ENCODE peak calls at places on chromosomes 2 and 18, in four cellular contexts. F is fibroblast of mammary gland, H is AG04450, R is NCI-H2081. W is an unnamed sample.

GRCh38 chr2:42224422-42225067 is 55.4 kb downstream of the EML4 start:
- DNase-seq in H (no peak), F (no peak), R (peak; percentile 52), W (no peak)

GRCh38 chr18:55266981-55267380 is 307.7 kb upstream of the CCDC68 start:
- DNase-seq in H (no peak), F (peak; percentile 77), R (no peak), W (no peak)

GRCh38 chr2:233040571-233040970 is 8.1 kb downstream of the NEU2 start:
- DNase-seq in R (no peak), F (no peak), H (no peak), W (no peak)

GRCh38 chr2:16187517-16187887 is 247.2 kb downstream of the MYCN start:
- DNase-seq in R (no peak), H (no peak), F (no peak), W (no peak)

GRCh38 chr2:1731963-1732768 is 12.1 kb downstream of the PXDN start:
- DNase-seq in H (peak; percentile 93), F (peak; percentile 95), R (no peak), W (no peak)

GRCh38 chr2:101406867-101407266 is 19.6 kb upstream of the CREG2 start:
- DNase-seq in R (no peak), H (peak; percentile 83), F (peak; percentile 92), W (no peak)

GRCh38 chr2:218030409-218031195 is 27.8 kb upstream of the TNS1 start:
- DNase-seq in F (no peak), H (no peak), R (no peak), W (no peak)

GRCh38 chr2:86064006-86064405 is 41.7 kb downstream of the POLR1A start:
- DNase-seq in R (no peak), F (peak; percentile 36), H (no peak), W (no peak)

GRCh38 chr2:208006325-208006724 is 19.0 kb downstream of the PLEKHM3 start:
- DNase-seq in R (no peak), H (no peak), F (no peak), W (no peak)

GRCh38 chr2:109129356-109129920 is 433 bp downstream of the SH3RF3 start:
- DNase-seq in H (no peak), F (peak; percentile 19), R (peak; percentile 29), W (no peak)

GRCh38 chr2:64950226-64951160 is 38.7 kb upstream of the SLC1A4 start:
- DNase-seq in R (no peak), H (no peak), F (peak; percentile 45), W (no peak)

GRCh38 chr2:212845941-212846340 is 305.5 kb downstream of the IKZF2 start:
- DNase-seq in H (peak; percentile 27), R (no peak), F (peak; percentile 72), W (no peak)

GRCh38 chr18:11494093-11494492 is 115.3 kb upstream of the SLC35G4 start:
- DNase-seq in R (no peak), F (peak; percentile 21), H (no peak), W (no peak)

GRCh38 chr18:55732227-55733106 is 144.5 kb upstream of the TCF4 start:
- DNase-seq in F (peak; percentile 84), H (no peak), R (no peak), W (no peak)

GRCh38 chr2:118032169-118033013 is 18.5 kb upstream of the CCDC93 start:
- DNase-seq in H (no peak), F (peak; percentile 46), R (peak; percentile 18), W (no peak)

GRCh38 chr2:9144617-9145016 is 62.0 kb upstream of the ASAP2 start:
- DNase-seq in R (no peak), H (no peak), F (peak; percentile 27), W (no peak)

GRCh38 chr2:152012697-152013096 is 86.1 kb downstream of the CACNB4 start:
- DNase-seq in F (peak; percentile 32), H (no peak), R (no peak), W (no peak)

GRCh38 chr18:50662177-50662576 is 102.3 kb downstream of the MAPK4 start:
- DNase-seq in H (no peak), F (peak; percentile 31), R (peak; percentile 1), W (no peak)

GRCh38 chr2:178482437-178482836 is 2.2 kb downstream of the PLEKHA3 start:
- DNase-seq in R (no peak), H (no peak), F (peak; percentile 15), W (no peak)

GRCh38 chr18:12858961-12859360 is 25.1 kb downstream of the PTPN2 start:
- DNase-seq in H (no peak), F (no peak), R (no peak), W (no peak)

GRCh38 chr2:68936462-68936861 is 16.2 kb downstream of the GKN2 start:
- DNase-seq in R (no peak), F (peak; percentile 27), H (no peak), W (no peak)

GRCh38 chr2:240435457-240435954 is at the start of gene GPC1:
- DNase-seq in R (peak; percentile 49), H (no peak), F (peak; percentile 74), W (no peak)

GRCh38 chr18:48826806-48827205 is 124.0 kb downstream of the SMAD7 start:
- DNase-seq in F (no peak), R (no peak), H (no peak), W (no peak)

GRCh38 chr2:47626664-47627063 is 156.3 kb upstream of the MSH6 start:
- DNase-seq in H (no peak), F (no peak), R (no peak), W (no peak)

GRCh38 chr2:54464334-54464733 is 8.2 kb downstream of the SPTBN1 start:
- DNase-seq in R (no peak), F (no peak), H (no peak), W (no peak)

GRCh38 chr2:27527182-27527581 is 30.5 kb downstream of the GCKR start:
- DNase-seq in F (no peak), H (no peak), R (no peak), W (no peak)

GRCh38 chr2:240884745-240885144 is 11.2 kb downstream of the MAB21L4 start:
- DNase-seq in F (no peak), H (no peak), R (no peak), W (no peak)

GRCh38 chr2:24410976-24411375 is 50.6 kb upstream of the ITSN2 start:
- DNase-seq in R (no peak), F (no peak), H (no peak), W (no peak)

GRCh38 chr18:5294113-5294617 is 1.4 kb downstream of the ZBTB14 start:
- DNase-seq in R (no peak), F (peak; percentile 34), H (no peak), W (no peak)

GRCh38 chr2:85470850-85471800 is 52.6 kb downstream of the SH2D6 start:
- DNase-seq in R (no peak), F (peak; percentile 20), H (no peak), W (no peak)

GRCh38 chr2:108354171-108354570 is 23.6 kb upstream of the SULT1C4 start:
- DNase-seq in R (no peak), H (no peak), F (no peak), W (no peak)

W was measured in HS-27A.